ENCODE peak calls at places on chromosomes 5 and 9, in nine cellular contexts. D is left ventricle myocardium inferior, U is body of pancreas, G is testis, S is heart left ventricle, I is lung, Y is tibial nerve, Z is AG04450, F is K562. L is an unnamed sample. For H3K27me3, the result is how much of the 10 kb centered on the place peaks cover.

GRCh38 chr5:122896598-122897282 is 51.3 kb downstream of the SNX24 start:
- DNase-seq in Z (peak), U (no peak), G (no peak), F (no peak), S (no peak), D (no peak), Y (peak), I (no peak), L (no peak)

GRCh38 chr5:168106008-168106761 is 185.3 kb upstream of the WWC1 start:
- DNase-seq in F (no peak), D (no peak), U (no peak), G (no peak), Y (no peak), Z (no peak), I (no peak), S (no peak), L (no peak)

GRCh38 chr5:11785771-11786342 is 118.4 kb downstream of the CTNND2 start:
- DNase-seq in Z (no peak), Y (no peak), D (no peak), S (peak), G (no peak), F (no peak), I (no peak), U (no peak), L (no peak)

GRCh38 chr5:15034379-15034778 is 162.8 kb upstream of the ANKH start:
- DNase-seq in U (no peak), Z (no peak), Y (no peak), S (no peak), F (no peak), G (no peak), I (no peak), D (no peak), L (no peak)

GRCh38 chr5:176810084-176810597 is at the start of gene UNC5A:
- DNase-seq in F (peak), U (no peak), Z (no peak), I (no peak), D (peak), G (peak), S (no peak), Y (no peak), L (no peak)

GRCh38 chr5:96408841-96409458 is 24.1 kb downstream of the PCSK1 start:
- DNase-seq in D (no peak), G (no peak), I (no peak), U (no peak), Y (no peak), S (no peak), Z (no peak), F (no peak), L (no peak)

GRCh38 chr9:35096035-35096849 is at the start of gene PIGO:
- DNase-seq in G (peak), S (peak), D (peak), I (peak), U (peak), F (peak), Z (no peak), Y (peak), L (peak)

GRCh38 chr9:130448035-130448624 is 3.4 kb downstream of the ASS1 start:
- DNase-seq in S (no peak), F (peak), I (no peak), U (no peak), Z (peak), G (no peak), Y (no peak), D (no peak), L (no peak)

GRCh38 chr5:177040814-177041410 is 18.4 kb downstream of the ZNF346 start:
- DNase-seq in F (no peak), D (no peak), I (no peak), Z (no peak), S (no peak), G (no peak), U (no peak), Y (no peak), L (no peak)

GRCh38 chr5:1750469-1750868 is 49.2 kb downstream of the MRPL36 start:
- DNase-seq in Y (no peak), U (no peak), S (peak), F (no peak), D (no peak), I (no peak), Z (no peak), G (no peak), L (no peak)

GRCh38 chr9:26346942-26347477 is 545.6 kb downstream of the CAAP1 start:
- DNase-seq in S (no peak), U (no peak), F (no peak), Y (no peak), I (no peak), D (no peak), Z (no peak), G (no peak), L (no peak)

GRCh38 chr5:159899067-159900049 is 16.9 kb upstream of the ADRA1B start:
- DNase-seq in Z (no peak), G (no peak), I (no peak), Y (no peak), D (no peak), S (no peak), U (no peak), F (no peak), L (no peak)

GRCh38 chr5:31661257-31661656 is 22.3 kb downstream of the PDZD2 start:
- DNase-seq in Z (no peak), G (no peak), U (no peak), Y (no peak), D (no peak), I (no peak), F (no peak), S (no peak), L (no peak)

GRCh38 chr5:71719092-71719964 is at the start of gene CARTPT:
- DNase-seq in D (no peak), U (no peak), F (peak), S (no peak), Y (no peak), I (no peak), G (peak), Z (no peak), L (peak)

GRCh38 chr9:134066923-134067851 is 639 bp downstream of the BRD3 start:
- DNase-seq in Z (no peak), G (no peak), S (no peak), Y (no peak), U (no peak), I (peak), F (peak), D (no peak), L (peak)

GRCh38 chr5:149581931-149582768 is 852 bp downstream of the ARHGEF37 start:
- DNase-seq in D (no peak), S (peak), U (peak), I (no peak), Z (no peak), G (peak), F (no peak), Y (no peak), L (no peak)

GRCh38 chr5:56253924-56254323 is 20.8 kb upstream of the ANKRD55 start:
- DNase-seq in F (peak), Y (no peak), G (no peak), S (no peak), U (no peak), I (no peak), Z (no peak), D (no peak), L (no peak)

GRCh38 chr9:114177423-114178064 is 22.2 kb downstream of the COL27A1 start:
- DNase-seq in S (peak), I (no peak), F (peak), Y (no peak), D (no peak), Z (no peak), U (no peak), G (no peak), L (peak)

GRCh38 chr9:91734371-91734981 is 215.6 kb downstream of the ROR2 start:
- DNase-seq in S (peak), Y (peak), U (peak), G (peak), I (peak), D (peak), F (peak), Z (no peak), L (peak)

GRCh38 chr9:91732187-91733005 is 217.6 kb downstream of the ROR2 start:
- DNase-seq in G (no peak), U (no peak), Z (no peak), Y (no peak), S (no peak), F (no peak), D (no peak), I (no peak), L (no peak)

GRCh38 chr9:91733006-91733624 is 216.9 kb downstream of the ROR2 start:
- DNase-seq in G (no peak), S (no peak), Y (no peak), U (no peak), F (no peak), Z (no peak), D (no peak), I (no peak), L (no peak)

GRCh38 chr9:91736898-91737601 is 213.0 kb downstream of the ROR2 start:
- DNase-seq in I (no peak), F (no peak), D (no peak), S (no peak), Z (no peak), G (no peak), U (no peak), Y (no peak), L (no peak)

GRCh38 chr9:91736311-91736710 is 213.7 kb downstream of the ROR2 start:
- DNase-seq in G (no peak), I (no peak), D (no peak), Z (no peak), F (no peak), U (no peak), S (no peak), Y (no peak), L (no peak)
- TF ChIP-seq CTCF in G (no peak), I (no peak), D (no peak), Z (no peak), F (no peak), U (no peak), S (no peak), Y (no peak), L (no peak)

DNA sequence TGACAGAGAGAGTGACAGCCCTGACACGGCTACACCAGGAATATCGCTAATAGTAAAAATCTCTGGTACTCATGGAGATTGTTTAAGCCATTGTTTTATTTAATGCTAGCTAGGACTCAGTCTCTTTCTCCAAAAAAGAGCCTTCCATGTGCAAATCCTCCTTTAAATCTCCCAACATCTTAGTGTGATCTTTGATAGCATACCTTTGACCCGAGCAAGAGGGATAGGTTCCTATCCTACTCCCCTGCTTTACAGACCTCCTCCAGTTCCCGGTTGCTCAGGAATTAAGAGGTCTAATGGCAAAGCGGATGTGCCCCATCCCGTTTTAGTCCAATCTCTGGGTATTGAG is 663 bp upstream of the FRMD3 start:
- DNase-seq in G (no peak), S (no peak), D (no peak), Z (no peak), F (no peak), U (no peak), Y (no peak), I (no peak), L (no peak)
- H3K27me3 ChIP-seq in G (under half), S (under half), D (under half), Z (under half), F (under half), U (under half), Y (under half), I (under half), L (under half)

GRCh38 chr5:115549154-115549553 is 4.6 kb upstream of the FEM1C start:
- DNase-seq in Y (no peak), S (no peak), F (peak), G (no peak), D (no peak), I (no peak), U (no peak), Z (no peak), L (no peak)
- TF ChIP-seq CTCF in Y (no peak), S (no peak), F (peak), G (no peak), D (peak), I (no peak), U (no peak), Z (peak), L (no peak)

GRCh38 chr5:77631166-77631582 is 7.3 kb downstream of the OTP start:
- DNase-seq in U (no peak), S (no peak), F (no peak), Y (no peak), G (no peak), Z (no peak), D (no peak), I (no peak), L (no peak)

GRCh38 chr5:77629553-77630245 is 8.8 kb downstream of the OTP start:
- DNase-seq in S (no peak), I (no peak), G (no peak), D (no peak), F (no peak), Y (no peak), U (no peak), Z (no peak), L (no peak)

GRCh38 chr5:77628840-77629552 is 9.5 kb downstream of the OTP start:
- DNase-seq in Y (no peak), D (no peak), S (no peak), F (no peak), Z (no peak), U (no peak), I (no peak), G (no peak), L (no peak)

GRCh38 chr5:77632526-77633268 is 5.8 kb downstream of the OTP start:
- DNase-seq in F (no peak), S (no peak), Y (no peak), G (no peak), D (no peak), I (no peak), U (no peak), Z (no peak), L (no peak)

DNA sequence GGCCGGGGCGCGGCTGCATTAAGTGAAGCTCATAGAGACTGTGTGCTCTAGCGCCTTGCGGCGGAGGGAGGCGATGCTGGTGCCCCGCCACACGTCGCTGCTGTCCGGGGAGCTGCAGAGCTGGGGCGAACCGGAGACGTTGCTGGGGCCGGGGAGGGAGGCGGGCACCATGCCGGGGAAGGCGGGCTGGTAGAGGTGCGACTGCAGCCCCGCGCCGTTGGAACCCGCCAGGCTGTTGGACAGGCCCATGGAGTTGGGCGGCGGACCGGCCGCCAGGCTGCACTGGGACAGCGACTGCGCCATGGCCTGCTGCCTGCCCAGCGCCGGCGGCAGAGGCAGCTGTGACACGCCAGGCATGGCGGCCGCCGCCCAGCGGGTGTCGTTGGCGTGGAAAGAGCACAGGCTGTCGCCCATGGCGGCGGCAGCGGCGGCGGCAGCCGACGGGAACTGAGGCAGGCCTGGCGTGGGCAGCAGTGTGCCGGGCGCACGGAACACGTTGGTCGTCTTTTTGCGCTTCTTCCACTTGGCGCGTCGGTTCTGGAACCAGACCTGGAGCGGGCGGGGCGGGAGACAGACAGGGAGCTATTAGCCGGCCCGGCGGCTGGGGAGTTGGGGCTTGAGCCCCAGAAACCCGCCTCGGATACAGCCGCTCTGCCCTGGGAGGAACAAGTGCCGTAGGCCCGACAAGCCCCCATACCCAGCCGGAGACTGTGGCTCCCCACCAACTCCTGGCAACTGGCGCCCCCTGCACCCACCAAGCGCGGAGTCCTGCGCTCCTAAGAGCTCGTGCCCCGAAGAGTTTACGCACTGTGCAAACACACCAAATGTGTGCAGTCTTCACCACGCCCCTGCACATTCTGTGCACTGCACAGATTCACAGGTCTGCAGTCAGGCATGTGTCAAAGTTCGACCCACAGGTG is 8.0 kb downstream of the OTP start:
- DNase-seq in S (no peak), D (no peak), U (peak), G (peak), Y (no peak), Z (no peak), F (no peak), I (no peak), L (peak)
- H3K27me3 ChIP-seq in S (half or more), D (half or more), U (half or more), G (under half), Y (under half), Z (half or more), F (under half), I (under half), L (half or more)

GRCh38 chr5:134479839-134480238 is 45.6 kb upstream of the JADE2 start:
- DNase-seq in D (no peak), I (no peak), F (no peak), G (no peak), Z (no peak), U (no peak), Y (no peak), S (no peak), L (no peak)
- TF ChIP-seq CTCF in D (no peak), I (no peak), F (no peak), G (no peak), Z (no peak), U (no peak), Y (no peak), S (no peak), L (no peak)

DNA sequence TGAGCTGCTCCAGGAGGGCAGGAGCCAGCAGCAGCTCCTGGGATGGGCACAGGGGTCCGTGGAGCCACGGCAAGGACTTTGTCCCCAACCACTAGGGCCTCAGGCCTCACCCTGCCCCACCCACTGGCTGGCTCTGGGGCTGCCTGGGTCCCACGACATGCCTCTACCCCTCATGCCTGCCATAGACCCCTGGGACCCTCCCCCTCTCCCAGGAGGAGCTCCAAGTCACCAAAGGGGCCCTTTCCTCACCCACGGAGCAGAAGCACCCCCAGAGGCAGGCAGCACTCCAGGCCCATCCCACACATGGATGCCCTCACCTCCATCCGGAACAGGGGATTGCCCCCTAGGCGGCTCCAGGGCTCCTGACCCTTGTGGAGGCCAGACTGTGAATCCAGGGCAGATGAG is 6.5 kb downstream of the ABCA2 start:
- DNase-seq in Z (no peak), Y (no peak), I (no peak), F (no peak), D (no peak), U (no peak), G (no peak), S (no peak), L (no peak)
- H3K27me3 ChIP-seq in Z (under half), Y (under half), I (under half), F (under half), D (under half), U (under half), G (under half), S (under half), L (under half)

GRCh38 chr9:127943011-127943662 is 5.5 kb upstream of the DPM2 start:
- DNase-seq in I (no peak), U (no peak), S (no peak), Y (no peak), F (no peak), D (no peak), Z (no peak), G (no peak), L (no peak)
- TF ChIP-seq CTCF in I (no peak), U (no peak), S (no peak), Y (no peak), F (no peak), D (no peak), Z (no peak), G (no peak), L (no peak)

GRCh38 chr5:78779262-78779661 is 130.7 kb upstream of the LHFPL2 start:
- DNase-seq in S (no peak), U (no peak), I (no peak), Z (no peak), D (no peak), G (no peak), Y (no peak), F (no peak), L (no peak)
- H3K27me3 ChIP-seq in S (under half), U (under half), I (under half), Z (under half), D (under half), G (under half), Y (under half), F (under half), L (under half)

GRCh38 chr9:73344060-73344459 is 192.4 kb downstream of the ANXA1 start:
- DNase-seq in I (no peak), Y (no peak), G (no peak), D (no peak), F (no peak), Z (no peak), U (no peak), S (no peak), L (no peak)

GRCh38 chr9:73347720-73348119 is 196.1 kb downstream of the ANXA1 start:
- DNase-seq in I (no peak), S (no peak), Y (no peak), F (no peak), G (no peak), Z (no peak), U (no peak), D (no peak), L (no peak)

GRCh38 chr9:73349476-73349875 is 197.8 kb downstream of the ANXA1 start:
- DNase-seq in U (no peak), Y (no peak), S (no peak), G (no peak), F (no peak), I (no peak), Z (no peak), D (no peak), L (no peak)

GRCh38 chr9:73348485-73348884 is 196.8 kb downstream of the ANXA1 start:
- DNase-seq in D (no peak), S (no peak), U (no peak), F (no peak), Z (no peak), G (no peak), Y (no peak), I (no peak), L (no peak)

GRCh38 chr9:73347123-73347522 is 195.5 kb downstream of the ANXA1 start:
- DNase-seq in S (no peak), F (no peak), D (no peak), G (no peak), U (no peak), I (no peak), Y (no peak), Z (no peak), L (no peak)
- TF ChIP-seq CTCF in S (no peak), F (no peak), D (no peak), G (no peak), U (no peak), I (no peak), Y (no peak), Z (no peak), L (no peak)

L was measured in adrenal gland.